ENCODE peak calls at places on chromosomes 4 and X, in four cellular contexts. One of them, this sample, is unnamed.
A peak's percentile ranks its signal among the peaks of the same experiment; 100 is the strongest.

GRCh38 chr4:137310593-137311490 is 221.5 kb downstream of the PCDH18 start:
- DNase-seq in fibroblast of mammary gland: peak; percentile 94
- DNase-seq in neural crest cell: no peak
- DNase-seq in CD8-positive, alpha-beta T cell: no peak
- DNase-seq in this sample: no peak

GRCh38 chr4:183632689-183633088 is 26.3 kb downstream of the RWDD4 start:
- DNase-seq in neural crest cell: no peak
- DNase-seq in fibroblast of mammary gland: no peak
- DNase-seq in CD8-positive, alpha-beta T cell: no peak
- DNase-seq in this sample: no peak

GRCh38 chr4:139902328-139903217 is 237.0 kb downstream of the MGST2 start:
- DNase-seq in neural crest cell: no peak
- DNase-seq in CD8-positive, alpha-beta T cell: no peak
- DNase-seq in fibroblast of mammary gland: peak; percentile 33
- DNase-seq in this sample: no peak

GRCh38 chrX:78321809-78322208 is 5.6 kb downstream of the CYSLTR1 start:
- DNase-seq in neural crest cell: no peak
- DNase-seq in CD8-positive, alpha-beta T cell: peak; percentile 39
- DNase-seq in fibroblast of mammary gland: no peak
- DNase-seq in this sample: no peak

GRCh38 chr4:140875751-140876389 is 119.7 kb upstream of the TBC1D9 start:
- DNase-seq in neural crest cell: no peak
- DNase-seq in CD8-positive, alpha-beta T cell: no peak
- DNase-seq in fibroblast of mammary gland: no peak
- DNase-seq in this sample: no peak

GRCh38 chr4:136861081-136861480 is 671.2 kb downstream of the PCDH18 start:
- DNase-seq in fibroblast of mammary gland: no peak
- DNase-seq in neural crest cell: no peak
- DNase-seq in CD8-positive, alpha-beta T cell: no peak
- DNase-seq in this sample: no peak

GRCh38 chrX:38271154-38271716 is 50.6 kb upstream of the SRPX start:
- DNase-seq in CD8-positive, alpha-beta T cell: no peak
- DNase-seq in neural crest cell: no peak
- DNase-seq in fibroblast of mammary gland: no peak
- DNase-seq in this sample: no peak

GRCh38 chr4:105894570-105895323 is 524 bp upstream of the NPNT start:
- DNase-seq in fibroblast of mammary gland: no peak
- DNase-seq in neural crest cell: peak; percentile 2
- DNase-seq in CD8-positive, alpha-beta T cell: no peak
- DNase-seq in this sample: peak; percentile 44

GRCh38 chr4:82823062-82823461 is 24.5 kb upstream of the SCD5 start:
- DNase-seq in neural crest cell: no peak
- DNase-seq in fibroblast of mammary gland: peak; percentile 71
- DNase-seq in CD8-positive, alpha-beta T cell: no peak
- DNase-seq in this sample: peak; percentile 80

GRCh38 chr4:54658321-54659093 is 750 bp downstream of the KIT start:
- DNase-seq in fibroblast of mammary gland: peak; percentile 17
- DNase-seq in CD8-positive, alpha-beta T cell: peak; percentile 12
- DNase-seq in neural crest cell: peak; percentile 51
- DNase-seq in this sample: peak; percentile 80

GRCh38 chrX:149185087-149185486 is 320.0 kb downstream of the IDS start:
- DNase-seq in fibroblast of mammary gland: peak; percentile 32
- DNase-seq in neural crest cell: no peak
- DNase-seq in CD8-positive, alpha-beta T cell: no peak
- DNase-seq in this sample: no peak

GRCh38 chr4:80751200-80751599 is 279.3 kb upstream of the BMP3 start:
- DNase-seq in CD8-positive, alpha-beta T cell: no peak
- DNase-seq in neural crest cell: no peak
- DNase-seq in fibroblast of mammary gland: no peak
- DNase-seq in this sample: no peak

GRCh38 chr4:3862640-3863420 is 96.6 kb downstream of the ADRA2C start:
- DNase-seq in CD8-positive, alpha-beta T cell: no peak
- DNase-seq in neural crest cell: peak; percentile 20
- DNase-seq in fibroblast of mammary gland: no peak
- DNase-seq in this sample: peak; percentile 85

GRCh38 chrX:18931972-18932371 is 51.9 kb downstream of the PHKA2 start:
- DNase-seq in neural crest cell: no peak
- DNase-seq in CD8-positive, alpha-beta T cell: no peak
- DNase-seq in fibroblast of mammary gland: peak; percentile 35
- DNase-seq in this sample: no peak
- TF ChIP-seq CTCF in neural crest cell: peak; percentile 60
- TF ChIP-seq CTCF in CD8-positive, alpha-beta T cell: no peak
- TF ChIP-seq CTCF in fibroblast of mammary gland: peak; percentile 34
- TF ChIP-seq CTCF in this sample: peak; percentile 51

DNA sequence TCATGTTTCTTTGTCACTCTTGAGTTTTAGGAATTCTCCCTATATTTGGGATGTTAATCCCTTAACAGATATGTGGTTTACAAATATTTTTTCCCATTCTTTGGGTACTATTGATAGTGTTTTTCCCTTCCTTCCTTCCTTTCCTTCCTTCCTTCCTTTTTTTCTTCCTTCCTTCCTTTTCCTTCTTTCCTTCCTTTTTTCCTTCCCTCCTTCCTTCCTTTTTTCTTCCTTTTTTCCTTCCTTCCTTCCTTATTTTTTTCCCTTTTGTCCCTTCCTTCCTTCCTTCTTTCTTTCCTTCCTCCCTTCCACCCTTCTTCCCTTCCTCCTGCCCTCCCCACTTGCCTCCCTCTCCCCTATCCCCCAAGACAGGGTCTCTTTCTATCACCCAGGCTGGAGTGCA is 42.1 kb downstream of the WDR17 start:
- DNase-seq in CD8-positive, alpha-beta T cell: no peak
- DNase-seq in fibroblast of mammary gland: no peak
- DNase-seq in neural crest cell: no peak
- DNase-seq in this sample: no peak
- TF ChIP-seq CTCF in CD8-positive, alpha-beta T cell: no peak
- TF ChIP-seq CTCF in fibroblast of mammary gland: no peak
- TF ChIP-seq CTCF in neural crest cell: no peak
- TF ChIP-seq CTCF in this sample: no peak

GRCh38 chr4:148415500-148415899 is 26.7 kb downstream of the NR3C2 start:
- DNase-seq in neural crest cell: no peak
- DNase-seq in CD8-positive, alpha-beta T cell: no peak
- DNase-seq in fibroblast of mammary gland: peak; percentile 12
- DNase-seq in this sample: no peak
- TF ChIP-seq CTCF in neural crest cell: peak; percentile 30
- TF ChIP-seq CTCF in CD8-positive, alpha-beta T cell: no peak
- TF ChIP-seq CTCF in fibroblast of mammary gland: no peak
- TF ChIP-seq CTCF in this sample: no peak

DNA sequence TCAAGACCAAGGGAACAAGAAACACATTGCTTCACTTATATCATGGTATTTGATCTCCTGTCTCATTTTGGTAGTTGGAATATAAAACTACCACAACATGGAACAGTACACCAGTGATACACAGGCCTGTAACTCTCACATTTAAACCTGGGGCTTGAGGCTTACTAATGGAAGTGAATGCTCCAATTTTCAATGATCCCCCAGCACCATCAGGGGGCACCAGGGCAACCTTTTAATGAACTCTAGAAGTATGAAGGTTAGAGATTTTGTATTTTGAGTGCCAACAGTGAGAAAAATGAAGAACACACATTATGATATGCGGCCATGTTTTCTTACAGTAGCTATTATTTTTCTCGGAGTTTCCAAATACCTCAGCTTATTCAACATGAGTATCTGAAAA is 50.7 kb downstream of the C4orf33 start:
- DNase-seq in neural crest cell: no peak
- DNase-seq in fibroblast of mammary gland: no peak
- DNase-seq in CD8-positive, alpha-beta T cell: no peak
- DNase-seq in this sample: no peak
- TF ChIP-seq CTCF in neural crest cell: no peak
- TF ChIP-seq CTCF in fibroblast of mammary gland: no peak
- TF ChIP-seq CTCF in CD8-positive, alpha-beta T cell: no peak
- TF ChIP-seq CTCF in this sample: no peak

DNA sequence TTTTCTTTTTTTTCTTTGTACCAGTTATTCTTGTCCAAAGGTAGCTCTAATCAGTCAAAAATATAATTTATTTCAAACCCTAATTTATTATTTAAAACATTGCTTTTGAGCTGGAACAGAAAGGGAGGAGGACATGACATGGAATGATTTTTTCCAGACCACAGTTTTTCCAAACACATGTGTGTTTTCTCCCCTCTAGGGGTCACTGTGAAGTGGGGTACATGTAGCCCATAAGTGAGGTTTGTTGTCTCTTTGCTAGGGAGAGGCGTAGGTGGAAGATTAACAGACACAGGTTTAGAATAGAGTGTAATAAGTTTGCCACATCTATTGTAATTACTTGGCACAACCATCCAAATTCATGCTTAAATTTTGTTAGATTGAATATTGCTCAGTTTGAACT is 83.0 kb downstream of the TNIP2 start:
- DNase-seq in CD8-positive, alpha-beta T cell: no peak
- DNase-seq in neural crest cell: no peak
- DNase-seq in fibroblast of mammary gland: peak; percentile 21
- DNase-seq in this sample: no peak
- TF ChIP-seq CTCF in CD8-positive, alpha-beta T cell: peak; percentile 3
- TF ChIP-seq CTCF in neural crest cell: peak; percentile 41
- TF ChIP-seq CTCF in fibroblast of mammary gland: peak; percentile 49
- TF ChIP-seq CTCF in this sample: peak; percentile 52

GRCh38 chrX:14347523-14347922 is 181.8 kb upstream of the GLRA2 start:
- DNase-seq in CD8-positive, alpha-beta T cell: no peak
- DNase-seq in fibroblast of mammary gland: no peak
- DNase-seq in neural crest cell: no peak
- DNase-seq in this sample: no peak

DNA sequence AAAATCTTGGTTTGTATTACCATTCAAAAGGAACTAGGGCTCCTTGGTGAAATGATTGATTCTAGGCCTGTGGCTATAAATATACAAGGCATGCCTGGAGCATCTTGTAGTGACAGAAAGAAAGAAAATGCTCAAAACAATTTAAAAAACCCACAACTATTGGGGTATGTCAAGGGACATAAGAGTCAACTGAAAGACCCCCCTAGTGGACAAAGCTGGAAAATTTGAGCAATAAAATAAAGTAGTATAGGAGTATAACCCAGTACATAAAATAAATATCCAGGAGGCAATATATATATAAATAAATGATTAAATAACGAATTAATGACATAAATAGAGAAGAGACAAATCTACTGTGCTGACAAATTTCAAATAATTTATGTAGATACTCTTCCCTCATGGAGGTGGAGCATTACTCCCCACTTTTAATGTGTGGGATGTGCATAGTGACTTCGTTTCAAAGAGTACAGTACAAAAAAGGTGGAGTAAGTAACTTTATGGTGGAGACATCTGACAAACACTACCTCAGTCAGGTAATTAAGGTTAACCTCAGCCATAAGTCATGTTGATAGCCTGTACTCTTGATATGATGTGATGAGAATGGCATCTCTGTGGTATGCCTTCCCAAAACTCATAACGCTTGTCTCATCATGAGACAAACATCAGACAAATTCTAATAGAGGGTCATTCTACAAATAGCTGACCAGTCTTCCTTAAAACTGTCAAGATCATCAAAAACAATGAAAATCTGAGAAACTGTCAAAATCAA is 185.0 kb upstream of the GLRA2 start:
- DNase-seq in CD8-positive, alpha-beta T cell: no peak
- DNase-seq in neural crest cell: no peak
- DNase-seq in fibroblast of mammary gland: no peak
- DNase-seq in this sample: no peak
- TF ChIP-seq CTCF in CD8-positive, alpha-beta T cell: no peak
- TF ChIP-seq CTCF in neural crest cell: peak; percentile 45
- TF ChIP-seq CTCF in fibroblast of mammary gland: no peak
- TF ChIP-seq CTCF in this sample: peak; percentile 5

DNA sequence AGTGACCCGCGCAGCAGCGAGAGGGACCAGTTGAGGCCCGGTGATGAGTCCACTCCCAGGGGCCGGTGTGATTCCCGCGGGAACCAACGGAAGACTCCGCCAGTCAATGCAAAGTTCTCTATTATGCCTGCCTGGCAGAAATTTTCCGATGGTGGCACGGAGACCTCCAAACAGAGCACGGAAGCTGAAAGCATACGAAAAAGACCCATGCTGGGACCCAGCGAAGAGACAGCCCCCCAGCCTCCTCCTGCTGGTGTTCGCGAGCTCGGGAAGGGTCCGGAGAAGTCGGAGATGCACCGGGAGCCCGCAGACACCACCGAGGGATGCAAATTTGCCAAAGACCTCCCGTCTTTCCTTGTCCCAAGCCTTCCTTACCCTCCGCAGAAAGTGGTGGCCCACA is 71.7 kb downstream of the AASDH start:
- DNase-seq in CD8-positive, alpha-beta T cell: no peak
- DNase-seq in neural crest cell: no peak
- DNase-seq in fibroblast of mammary gland: no peak
- DNase-seq in this sample: no peak
- TF ChIP-seq CTCF in CD8-positive, alpha-beta T cell: no peak
- TF ChIP-seq CTCF in neural crest cell: no peak
- TF ChIP-seq CTCF in fibroblast of mammary gland: no peak
- TF ChIP-seq CTCF in this sample: no peak

GRCh38 chr4:151935411-151935810 is 174.6 kb upstream of the GATB start:
- DNase-seq in fibroblast of mammary gland: no peak
- DNase-seq in neural crest cell: no peak
- DNase-seq in CD8-positive, alpha-beta T cell: no peak
- DNase-seq in this sample: no peak

GRCh38 chr4:151934766-151935165 is 174.0 kb upstream of the GATB start:
- DNase-seq in CD8-positive, alpha-beta T cell: no peak
- DNase-seq in neural crest cell: no peak
- DNase-seq in fibroblast of mammary gland: peak; percentile 55
- DNase-seq in this sample: no peak

GRCh38 chr4:151930372-151930771 is 169.6 kb upstream of the GATB start:
- DNase-seq in neural crest cell: no peak
- DNase-seq in CD8-positive, alpha-beta T cell: no peak
- DNase-seq in fibroblast of mammary gland: no peak
- DNase-seq in this sample: no peak

GRCh38 chr4:151931563-151931962 is 170.8 kb upstream of the GATB start:
- DNase-seq in fibroblast of mammary gland: no peak
- DNase-seq in neural crest cell: no peak
- DNase-seq in CD8-positive, alpha-beta T cell: no peak
- DNase-seq in this sample: no peak

DNA sequence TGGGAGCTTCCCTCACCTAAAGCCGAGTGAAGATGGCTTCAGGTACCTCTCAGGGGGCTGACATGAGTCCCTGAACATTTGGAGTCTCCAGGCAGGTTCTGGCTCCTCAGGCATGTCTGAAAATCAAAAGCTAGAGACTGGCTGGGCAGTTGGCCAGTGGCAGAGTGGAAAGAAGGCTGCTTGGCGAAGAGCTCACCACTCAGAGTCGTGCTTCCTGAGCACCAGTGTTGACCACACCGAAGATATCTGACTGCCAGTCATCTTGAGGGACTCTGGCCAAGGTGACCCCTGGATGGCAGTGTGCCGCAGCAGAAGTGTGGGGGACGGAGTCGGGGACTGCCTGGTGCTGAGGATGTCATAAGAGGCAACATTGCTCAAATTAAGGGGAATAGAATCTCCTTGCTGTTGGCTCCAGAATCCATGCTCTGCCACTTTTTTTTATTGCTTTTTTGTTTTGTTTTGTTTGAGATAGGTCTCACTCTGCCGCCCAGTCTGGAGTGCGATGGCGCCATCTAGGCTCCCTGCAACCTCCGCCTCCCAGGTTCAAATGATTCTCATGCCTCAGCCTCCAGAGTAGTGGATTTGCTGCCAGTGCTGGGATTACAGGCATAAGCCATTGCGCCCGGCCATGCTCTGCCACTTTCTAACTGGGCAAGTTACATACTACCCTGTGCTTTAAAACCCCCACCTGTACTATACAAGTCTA is 172.5 kb upstream of the GATB start:
- DNase-seq in neural crest cell: no peak
- DNase-seq in CD8-positive, alpha-beta T cell: no peak
- DNase-seq in fibroblast of mammary gland: no peak
- DNase-seq in this sample: no peak
- TF ChIP-seq CTCF in neural crest cell: no peak
- TF ChIP-seq CTCF in CD8-positive, alpha-beta T cell: no peak
- TF ChIP-seq CTCF in fibroblast of mammary gland: no peak
- TF ChIP-seq CTCF in this sample: no peak

This sample was measured in osteoblast.